ENCODE peak calls at places on chromosomes 16 and 17, in nine cellular contexts. O is nephron progenitor cell; M is activated effector memory CD4-positive, alpha-beta T cell treated with anti-CD3 and anti-CD28 coated beads, Interleukin-2, amount 50 U/mL, for 16 hours; S is astrocyte of the cerebellum; B is upper lobe of right lung; J is activated CD8-positive, alpha-beta memory T cell treated with anti-CD3 and anti-CD28 coated beads for 4 hours; F is A673; L is lower lobe of right lung; Y is non-pigmented ciliary epithelial cell. K is an unnamed sample.

GRCh38 chr17:35291802-35292201 is 48.9 kb downstream of the SLFN5 start:
- DNase-seq in J (no peak), L (no peak), O (no peak), Y (peak; percentile 31), S (no peak), B (no peak), F (no peak), M (no peak), K (no peak)

GRCh38 chr16:17459903-17460521 is 10.7 kb downstream of the XYLT1 start:
- DNase-seq in J (no peak), O (no peak), S (no peak), Y (no peak), B (no peak), M (no peak), F (no peak), L (no peak), K (no peak)

GRCh38 chr17:40557531-40558299 is 7.6 kb downstream of the CCR7 start:
- DNase-seq in F (no peak), L (no peak), B (peak; percentile 58), O (no peak), M (peak; percentile 52), S (no peak), J (no peak), Y (no peak), K (no peak)

GRCh38 chr16:56629531-56629930 is 2.9 kb upstream of the MT1M start:
- DNase-seq in M (peak; percentile 17), B (no peak), F (no peak), L (no peak), J (no peak), Y (no peak), O (no peak), S (no peak), K (no peak)

GRCh38 chr17:65750678-65751077 is 189.2 kb upstream of the AXIN2 start:
- DNase-seq in M (peak; percentile 76), L (peak; percentile 80), J (peak; percentile 0), S (peak; percentile 93), O (no peak), B (peak; percentile 87), Y (peak; percentile 67), F (peak; percentile 63), K (peak; percentile 50)

GRCh38 chr16:81175325-81175891 is 63.1 kb upstream of the BCO1 start:
- DNase-seq in L (no peak), M (no peak), B (no peak), S (peak; percentile 49), F (no peak), J (no peak), O (no peak), Y (peak; percentile 23), K (peak; percentile 26)

GRCh38 chr16:56848056-56848936 is 16.7 kb upstream of the SLC12A3 start:
- DNase-seq in Y (peak; percentile 38), O (no peak), J (no peak), S (no peak), F (peak; percentile 32), M (no peak), L (no peak), B (peak; percentile 62), K (no peak)

GRCh38 chr17:57665696-57666095 is 79.4 kb downstream of the CCDC182 start:
- DNase-seq in B (peak; percentile 23), M (peak; percentile 60), L (no peak), O (no peak), S (no peak), J (no peak), Y (no peak), F (no peak), K (no peak)

GRCh38 chr16:89104930-89105571 is 11.4 kb downstream of the ACSF3 start:
- DNase-seq in L (peak; percentile 50), J (no peak), F (no peak), B (peak; percentile 64), M (no peak), O (no peak), S (no peak), Y (no peak), K (no peak)

GRCh38 chr17:38921756-38922411 is 3.5 kb upstream of the LASP1NB start:
- DNase-seq in M (no peak), Y (no peak), S (no peak), O (no peak), B (no peak), F (no peak), L (no peak), J (no peak), K (no peak)

GRCh38 chr16:12215302-12216105 is 239.0 kb downstream of the SNX29 start:
- DNase-seq in J (no peak), B (no peak), Y (no peak), S (no peak), M (no peak), O (no peak), L (no peak), F (peak; percentile 15), K (no peak)

GRCh38 chr17:82107341-82107860 is 9.4 kb upstream of the FASN start:
- DNase-seq in J (no peak), B (no peak), L (no peak), S (no peak), F (no peak), Y (no peak), O (no peak), M (peak; percentile 62), K (no peak)

GRCh38 chr16:78607465-78607864 is 508.0 kb downstream of the WWOX start:
- DNase-seq in B (no peak), L (no peak), J (no peak), Y (no peak), O (no peak), S (no peak), M (no peak), F (no peak), K (no peak)

GRCh38 chr17:962166-962565 is 17.4 kb downstream of the NXN start:
- DNase-seq in S (no peak), B (no peak), M (no peak), F (no peak), O (no peak), Y (no peak), J (no peak), L (no peak), K (no peak)

GRCh38 chr16:10868562-10869469 is 8.2 kb upstream of the CIITA start:
- DNase-seq in L (peak; percentile 78), F (no peak), M (peak; percentile 54), B (peak; percentile 74), O (no peak), Y (no peak), S (no peak), J (no peak), K (no peak)

GRCh38 chr17:32962320-32962707 is 29.3 kb upstream of the SPACA3 start:
- DNase-seq in M (no peak), L (no peak), B (no peak), Y (no peak), J (no peak), F (no peak), O (no peak), S (no peak), K (no peak)

GRCh38 chr17:77723071-77723908 is 235.2 kb upstream of the TNRC6C start:
- DNase-seq in L (no peak), M (peak; percentile 54), B (no peak), J (no peak), O (no peak), S (no peak), Y (no peak), F (no peak), K (no peak)

GRCh38 chr17:7213895-7214299 is 5.7 kb downstream of the DLG4 start:
- DNase-seq in F (peak; percentile 97), J (peak; percentile 20), S (peak; percentile 49), L (peak; percentile 84), M (peak; percentile 88), Y (no peak), O (peak; percentile 94), B (no peak), K (no peak)

GRCh38 chr16:10183606-10183959 is 1.4 kb upstream of the GRIN2A start:
- DNase-seq in J (no peak), L (no peak), F (no peak), B (no peak), S (no peak), M (no peak), Y (no peak), O (no peak), K (no peak)

GRCh38 chr17:58831780-58832179 is 76.1 kb downstream of the PPM1E start:
- DNase-seq in F (no peak), L (no peak), O (no peak), Y (no peak), J (no peak), S (no peak), B (no peak), M (no peak), K (no peak)

GRCh38 chr17:82489117-82489516 is 30.4 kb upstream of the FOXK2 start:
- DNase-seq in L (no peak), O (no peak), M (no peak), S (no peak), F (no peak), Y (no peak), B (no peak), J (no peak), K (no peak)

GRCh38 chr17:45316271-45317112 is at the start of gene MAP3K14:
- DNase-seq in L (peak; percentile 90), M (peak; percentile 87), S (no peak), Y (no peak), J (peak; percentile 31), F (peak; percentile 48), O (peak; percentile 85), B (peak; percentile 92), K (no peak)

GRCh38 chr16:81401035-81401950 is 43.3 kb upstream of the CMIP start:
- DNase-seq in O (no peak), L (no peak), S (no peak), Y (no peak), M (no peak), J (no peak), B (no peak), F (no peak), K (no peak)

GRCh38 chr16:30011505-30012480 is 966 bp upstream of the DOC2A start:
- DNase-seq in J (no peak), S (no peak), O (no peak), Y (no peak), L (no peak), B (no peak), M (no peak), F (no peak), K (no peak)

GRCh38 chr17:68868708-68869107 is 86.5 kb downstream of the ABCA8 start:
- DNase-seq in L (no peak), J (no peak), Y (peak; percentile 17), O (no peak), S (peak; percentile 44), B (no peak), M (no peak), F (no peak), K (no peak)

GRCh38 chr16:54210437-54211081 is 76.0 kb downstream of the IRX3 start:
- DNase-seq in S (no peak), Y (no peak), B (no peak), J (no peak), F (no peak), M (no peak), O (no peak), L (no peak), K (no peak)

GRCh38 chr16:11672206-11673090 is 4.2 kb downstream of the SNN start:
- DNase-seq in B (no peak), M (no peak), Y (no peak), O (no peak), F (no peak), S (no peak), L (no peak), J (no peak), K (no peak)

K was measured in AG04449.